ENCODE peak calls at places on chromosomes 13 and 19, in four cellular contexts. One of them, this sample, is unnamed.

GRCh38 chr13:59211636-59212035 is 952.1 kb downstream of the DIAPH3 start:
- DNase-seq in GM12878: no peak
- DNase-seq in HepG2: no peak
- DNase-seq in K562: no peak
- DNase-seq in this sample: no peak

GRCh38 chr13:20832861-20833260 is 59.1 kb upstream of the EEF1AKMT1 start:
- DNase-seq in GM12878: no peak
- DNase-seq in HepG2: no peak
- DNase-seq in K562: no peak
- DNase-seq in this sample: no peak

GRCh38 chr13:45879666-45880065 is 28.1 kb upstream of the SIAH3 start:
- DNase-seq in GM12878: no peak
- DNase-seq in HepG2: peak
- DNase-seq in K562: peak
- DNase-seq in this sample: no peak

GRCh38 chr13:40666905-40667621 is 622 bp upstream of the FOXO1 start:
- DNase-seq in GM12878: no peak
- DNase-seq in HepG2: peak
- DNase-seq in K562: peak
- DNase-seq in this sample: no peak

GRCh38 chr19:54209748-54210494 is 9.3 kb downstream of the RPS9 start:
- DNase-seq in GM12878: no peak
- DNase-seq in HepG2: peak
- DNase-seq in K562: peak
- DNase-seq in this sample: no peak

GRCh38 chr13:110195547-110196485 is 111.1 kb downstream of the COL4A1 start:
- DNase-seq in GM12878: no peak
- DNase-seq in HepG2: no peak
- DNase-seq in K562: no peak
- DNase-seq in this sample: no peak

GRCh38 chr19:4391701-4392543 is 8.4 kb downstream of the SH3GL1 start:
- DNase-seq in GM12878: no peak
- DNase-seq in HepG2: peak
- DNase-seq in K562: no peak
- DNase-seq in this sample: no peak

GRCh38 chr19:14571695-14572490 is at the start of gene NDUFB7:
- DNase-seq in GM12878: peak
- DNase-seq in HepG2: peak
- DNase-seq in K562: peak
- DNase-seq in this sample: peak

GRCh38 chr19:52896431-52897148 is 845 bp downstream of the ZNF320 start:
- DNase-seq in GM12878: no peak
- DNase-seq in HepG2: no peak
- DNase-seq in K562: peak
- DNase-seq in this sample: no peak

GRCh38 chr13:73230714-73231113 is 171.9 kb downstream of the KLF5 start:
- DNase-seq in GM12878: no peak
- DNase-seq in HepG2: no peak
- DNase-seq in K562: no peak
- DNase-seq in this sample: no peak

GRCh38 chr19:15456871-15457700 is 7.3 kb downstream of the RASAL3 start:
- DNase-seq in GM12878: no peak
- DNase-seq in HepG2: no peak
- DNase-seq in K562: peak
- DNase-seq in this sample: peak

GRCh38 chr13:40269086-40269485 is 397.4 kb downstream of the FOXO1 start:
- DNase-seq in GM12878: no peak
- DNase-seq in HepG2: no peak
- DNase-seq in K562: no peak
- DNase-seq in this sample: no peak

GRCh38 chr19:40662925-40663711 is 27.3 kb downstream of the NUMBL start:
- DNase-seq in GM12878: peak
- DNase-seq in HepG2: peak
- DNase-seq in K562: peak
- DNase-seq in this sample: peak

GRCh38 chr19:19654441-19654840 is 9.0 kb downstream of the ATP13A1 start:
- DNase-seq in GM12878: no peak
- DNase-seq in HepG2: no peak
- DNase-seq in K562: no peak
- DNase-seq in this sample: no peak

GRCh38 chr19:57016076-57016475 is 103.7 kb upstream of the USP29 start:
- DNase-seq in GM12878: no peak
- DNase-seq in HepG2: no peak
- DNase-seq in K562: no peak
- DNase-seq in this sample: no peak

GRCh38 chr13:31965361-31966066 is 66.1 kb upstream of the FRY start:
- DNase-seq in GM12878: peak
- DNase-seq in HepG2: no peak
- DNase-seq in K562: no peak
- DNase-seq in this sample: no peak

GRCh38 chr19:4449022-4449825 is 8.4 kb downstream of the UBXN6 start:
- DNase-seq in GM12878: no peak
- DNase-seq in HepG2: no peak
- DNase-seq in K562: no peak
- DNase-seq in this sample: no peak

GRCh38 chr19:23281663-23282276 is 31.6 kb upstream of the ZNF724 start:
- DNase-seq in GM12878: no peak
- DNase-seq in HepG2: peak
- DNase-seq in K562: no peak
- DNase-seq in this sample: no peak

GRCh38 chr13:30804474-30804873 is 69.1 kb downstream of the ALOX5AP start:
- DNase-seq in GM12878: no peak
- DNase-seq in HepG2: no peak
- DNase-seq in K562: no peak
- DNase-seq in this sample: no peak

GRCh38 chr19:927044-927706 is 1.3 kb downstream of the ARID3A start:
- DNase-seq in GM12878: no peak
- DNase-seq in HepG2: peak
- DNase-seq in K562: peak
- DNase-seq in this sample: no peak

GRCh38 chr13:78197231-78197630 is 278.6 kb upstream of the EDNRB start:
- DNase-seq in GM12878: no peak
- DNase-seq in HepG2: no peak
- DNase-seq in K562: no peak
- DNase-seq in this sample: no peak

DNA sequence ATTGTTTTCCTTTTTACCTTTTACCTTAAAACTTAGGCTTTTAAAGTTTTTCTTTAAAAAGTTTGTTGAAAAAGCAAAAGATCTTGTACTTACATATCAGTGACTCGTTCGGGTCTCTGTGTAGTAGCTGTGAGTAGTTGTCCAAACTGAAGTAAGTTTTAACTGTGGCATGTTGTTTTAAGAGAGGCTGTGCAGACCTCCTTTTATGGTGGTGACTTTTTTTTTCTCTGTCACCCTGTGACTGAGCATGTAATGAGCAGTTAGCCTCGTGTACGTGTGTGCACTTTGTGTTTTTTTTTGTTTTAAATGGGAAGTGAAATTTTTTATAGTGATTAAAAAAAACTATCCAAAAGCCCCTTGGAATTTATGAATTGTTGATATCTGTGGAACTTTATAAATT is at the start of gene GPR183:
- DNase-seq in GM12878: no peak
- DNase-seq in HepG2: no peak
- DNase-seq in K562: peak
- DNase-seq in this sample: no peak
- TF ChIP-seq RAD21 in GM12878: peak
- TF ChIP-seq RAD21 in HepG2: no peak
- TF ChIP-seq RAD21 in K562: no peak
- TF ChIP-seq RAD21 in this sample: no peak

GRCh38 chr13:36875955-36876354 is 44.1 kb downstream of the SMAD9 start:
- DNase-seq in GM12878: no peak
- DNase-seq in HepG2: no peak
- DNase-seq in K562: no peak
- DNase-seq in this sample: no peak
- TF ChIP-seq BRCA1 in GM12878: no peak
- TF ChIP-seq BRCA1 in HepG2: no peak
- TF ChIP-seq BRCA1 in K562: no peak
- TF ChIP-seq BRCA1 in this sample: no peak

GRCh38 chr13:63094069-63094468 is 1678.4 kb upstream of the PCDH20 start:
- DNase-seq in GM12878: no peak
- DNase-seq in HepG2: no peak
- DNase-seq in K562: no peak
- DNase-seq in this sample: no peak
- TF ChIP-seq RAD21 in GM12878: no peak
- TF ChIP-seq RAD21 in HepG2: no peak
- TF ChIP-seq RAD21 in K562: no peak
- TF ChIP-seq RAD21 in this sample: no peak

DNA sequence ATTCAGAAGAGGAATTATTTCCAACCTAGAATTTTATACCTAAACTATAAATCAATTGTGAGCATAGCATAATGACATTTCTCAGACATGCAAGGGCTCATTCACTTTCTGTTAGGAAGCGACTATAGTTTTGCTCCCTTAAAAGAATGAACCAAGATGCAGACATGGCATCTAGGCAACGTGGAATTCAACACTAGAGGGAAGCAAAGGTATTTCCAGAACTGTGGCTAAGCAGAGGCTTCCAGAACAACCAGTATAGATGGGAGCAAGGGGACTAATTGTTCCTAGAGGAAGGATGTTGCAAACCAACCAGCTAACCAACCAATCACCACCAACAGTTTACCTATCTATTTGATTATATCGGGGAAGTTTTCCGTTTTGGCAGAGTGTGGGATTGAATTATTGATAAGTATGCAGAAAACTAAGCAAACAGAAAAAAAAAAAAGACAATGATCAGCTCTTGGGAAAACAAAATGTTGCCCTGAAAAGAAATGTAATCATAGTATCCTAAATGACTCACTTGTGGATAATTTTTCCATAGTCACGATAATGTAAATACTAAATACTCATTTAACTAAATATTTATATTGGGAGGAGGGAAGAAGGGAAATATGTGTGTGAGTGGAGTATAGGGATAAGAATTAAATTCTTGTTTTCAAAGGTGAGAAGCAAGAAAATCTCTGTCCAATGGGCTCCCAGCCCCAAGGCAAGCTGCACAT is 21.1 kb downstream of the ARL11 start:
- DNase-seq in GM12878: no peak
- DNase-seq in HepG2: peak
- DNase-seq in K562: no peak
- DNase-seq in this sample: no peak
- TF ChIP-seq BRCA1 in GM12878: no peak
- TF ChIP-seq BRCA1 in HepG2: no peak
- TF ChIP-seq BRCA1 in K562: no peak
- TF ChIP-seq BRCA1 in this sample: no peak